ENCODE peak calls at places on chromosomes 12 and 14, in four cellular contexts. Q is coronary artery, L is psoas muscle, R is foreskin keratinocyte. H is an unnamed sample.

GRCh38 chr12:27280412-27280811 is 36.3 kb downstream of the STK38L start:
- DNase-seq in Q (no peak), L (no peak), R (no peak), H (no peak)

GRCh38 chr12:3938042-3938544 is 64.9 kb upstream of the PARP11 start:
- DNase-seq in Q (no peak), L (no peak), R (no peak), H (no peak)

GRCh38 chr14:73763396-73763795 is 49.2 kb upstream of the PNMA1 start:
- DNase-seq in Q (no peak), L (peak), R (no peak), H (no peak)

GRCh38 chr14:95361373-95362179 is 41.9 kb upstream of the CLMN start:
- DNase-seq in Q (no peak), L (peak), R (no peak), H (no peak)

GRCh38 chr12:47988073-47989022 is 15.9 kb downstream of the COL2A1 start:
- DNase-seq in Q (no peak), L (no peak), R (no peak), H (no peak)

GRCh38 chr14:91261986-91262549 is 17.6 kb upstream of the GPR68 start:
- DNase-seq in Q (no peak), L (no peak), R (no peak), H (no peak)

GRCh38 chr12:108850854-108851573 is 6.4 kb downstream of the SSH1 start:
- DNase-seq in Q (no peak), L (peak), R (no peak), H (no peak)

GRCh38 chr12:2719405-2719804 is 75.4 kb upstream of the FKBP4 start:
- DNase-seq in Q (no peak), L (no peak), R (peak), H (peak)

GRCh38 chr14:90383731-90384542 is 12.9 kb upstream of the CALM1 start:
- DNase-seq in Q (peak), L (peak), R (no peak), H (peak)

GRCh38 chr14:23174266-23174665 is 9.2 kb downstream of the SLC7A8 start:
- DNase-seq in Q (no peak), L (no peak), R (no peak), H (no peak)

GRCh38 chr14:95307402-95308041 is 12.2 kb downstream of the CLMN start:
- DNase-seq in Q (no peak), L (no peak), R (no peak), H (no peak)

GRCh38 chr14:52790011-52790755 is 1.2 kb downstream of the GNPNAT1 start:
- DNase-seq in Q (no peak), L (no peak), R (no peak), H (peak)

GRCh38 chr12:88854260-88854659 is 274.0 kb upstream of the KITLG start:
- DNase-seq in Q (no peak), L (no peak), R (peak), H (peak)

GRCh38 chr14:72615511-72616121 is 278.3 kb downstream of the DPF3 start:
- DNase-seq in Q (peak), L (peak), R (peak), H (peak)

GRCh38 chr12:51926718-51927117 is 19.4 kb downstream of the ACVRL1 start:
- DNase-seq in Q (no peak), L (no peak), R (no peak), H (peak)

GRCh38 chr14:52473557-52473956 is 78.7 kb downstream of the TXNDC16 start:
- DNase-seq in Q (no peak), L (no peak), R (no peak), H (peak)

GRCh38 chr14:32384464-32384863 is 55.4 kb downstream of the AKAP6 start:
- DNase-seq in Q (no peak), L (no peak), R (no peak), H (no peak)

GRCh38 chr12:78146365-78146772 is 315.7 kb downstream of the NAV3 start:
- DNase-seq in Q (no peak), L (no peak), R (no peak), H (no peak)

GRCh38 chr14:79016828-79017505 is 846.8 kb downstream of the NRXN3 start:
- DNase-seq in Q (no peak), L (no peak), R (peak), H (peak)

GRCh38 chr14:61493239-61493638 is 171.9 kb downstream of the PRKCH start:
- DNase-seq in Q (no peak), L (no peak), R (peak), H (peak)

GRCh38 chr14:91352101-91352500 is 65.5 kb downstream of the CCDC88C start:
- DNase-seq in Q (no peak), L (peak), R (no peak), H (no peak)

GRCh38 chr12:13472690-13473089 is 276.2 kb downstream of the EMP1 start:
- DNase-seq in Q (no peak), L (no peak), R (peak), H (no peak)

GRCh38 chr12:87270894-87271293 is 758.3 kb downstream of the C12orf50 start:
- DNase-seq in Q (no peak), L (no peak), R (no peak), H (no peak)

GRCh38 chr12:99498756-99499155 is 148.8 kb upstream of the GARIN6 start:
- DNase-seq in Q (no peak), L (no peak), R (peak), H (peak)

GRCh38 chr12:30019386-30020140 is 235.8 kb upstream of the TMTC1 start:
- DNase-seq in Q (no peak), L (no peak), R (no peak), H (no peak)

GRCh38 chr12:47949441-47950341 is 13.7 kb upstream of the TMEM106C start:
- DNase-seq in Q (no peak), L (peak), R (peak), H (peak)

GRCh38 chr12:108401964-108402363 is 62.9 kb upstream of the CMKLR1 start:
- DNase-seq in Q (no peak), L (no peak), R (no peak), H (no peak)

GRCh38 chr14:63524537-63525155 is 18.5 kb downstream of the PPP2R5E start:
- DNase-seq in Q (no peak), L (no peak), R (no peak), H (no peak)

GRCh38 chr12:132276066-132276719 is 53.2 kb downstream of the GALNT9 start:
- DNase-seq in Q (no peak), L (peak), R (no peak), H (no peak)

GRCh38 chr14:76938092-76938500 is 90.4 kb downstream of the IRF2BPL start:
- DNase-seq in Q (no peak), L (no peak), R (no peak), H (peak)

GRCh38 chr12:75863475-75863874 is 168.1 kb downstream of the PHLDA1 start:
- DNase-seq in Q (no peak), L (no peak), R (no peak), H (peak)

GRCh38 chr12:49093746-49094103 is 876 bp downstream of the DHH start:
- DNase-seq in Q (no peak), L (no peak), R (no peak), H (no peak)

GRCh38 chr12:111066744-111067437 is 146.5 kb upstream of the MYL2 start:
- DNase-seq in Q (no peak), L (no peak), R (no peak), H (peak)

GRCh38 chr14:67734675-67735074 is 33.0 kb downstream of the RDH12 start:
- DNase-seq in Q (no peak), L (no peak), R (no peak), H (no peak)

GRCh38 chr12:26156201-26156871 is 31.5 kb upstream of the BHLHE41 start:
- DNase-seq in Q (no peak), L (no peak), R (no peak), H (no peak)

GRCh38 chr12:25155031-25155576 is 39.9 kb downstream of the DNAI7 start:
- DNase-seq in Q (no peak), L (no peak), R (no peak), H (peak)

GRCh38 chr12:20798561-20798960 is 11.9 kb upstream of the SLCO1B3 start:
- DNase-seq in Q (no peak), L (no peak), R (no peak), H (no peak)
- TF ChIP-seq CTCF in Q (no peak), L (no peak), R (no peak), H (no peak)

GRCh38 chr14:96408608-96409007 is 16.7 kb downstream of the AK7 start:
- DNase-seq in Q (no peak), L (no peak), R (no peak), H (no peak)
- H3K27ac ChIP-seq in Q (no peak), L (no peak), R (no peak), H (no peak)

DNA sequence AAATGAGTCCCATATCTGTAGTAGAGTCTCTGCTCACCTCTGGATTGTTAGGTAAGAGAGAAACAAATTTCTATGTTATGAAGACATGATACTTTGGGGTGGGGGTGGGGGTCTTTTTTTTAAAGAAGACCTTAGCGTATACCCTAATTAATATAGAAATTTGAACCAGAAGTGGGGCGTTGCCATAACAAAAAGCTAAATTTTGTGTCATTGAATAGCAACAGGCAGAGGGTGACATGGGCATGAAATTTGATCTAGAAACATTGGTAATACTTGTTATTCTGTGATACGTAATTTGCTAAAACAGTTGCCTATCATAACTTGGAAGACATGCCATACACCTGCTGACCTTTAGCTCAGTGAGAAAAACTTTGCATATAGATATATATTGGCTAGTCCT is 92.3 kb upstream of the SLC38A2 start:
- DNase-seq in Q (no peak), L (no peak), R (no peak), H (no peak)
- TF ChIP-seq CTCF in Q (no peak), L (no peak), R (no peak), H (no peak)

GRCh38 chr14:68759912-68760311 is 33.0 kb downstream of the ZFP36L1 start:
- DNase-seq in Q (no peak), L (no peak), R (no peak), H (no peak)

GRCh38 chr14:68766299-68767247 is 26.3 kb downstream of the ZFP36L1 start:
- DNase-seq in Q (no peak), L (no peak), R (no peak), H (no peak)

GRCh38 chr14:68760771-68761170 is 32.1 kb downstream of the ZFP36L1 start:
- DNase-seq in Q (no peak), L (no peak), R (no peak), H (no peak)

GRCh38 chr14:68761391-68761790 is 31.5 kb downstream of the ZFP36L1 start:
- DNase-seq in Q (no peak), L (no peak), R (no peak), H (no peak)

DNA sequence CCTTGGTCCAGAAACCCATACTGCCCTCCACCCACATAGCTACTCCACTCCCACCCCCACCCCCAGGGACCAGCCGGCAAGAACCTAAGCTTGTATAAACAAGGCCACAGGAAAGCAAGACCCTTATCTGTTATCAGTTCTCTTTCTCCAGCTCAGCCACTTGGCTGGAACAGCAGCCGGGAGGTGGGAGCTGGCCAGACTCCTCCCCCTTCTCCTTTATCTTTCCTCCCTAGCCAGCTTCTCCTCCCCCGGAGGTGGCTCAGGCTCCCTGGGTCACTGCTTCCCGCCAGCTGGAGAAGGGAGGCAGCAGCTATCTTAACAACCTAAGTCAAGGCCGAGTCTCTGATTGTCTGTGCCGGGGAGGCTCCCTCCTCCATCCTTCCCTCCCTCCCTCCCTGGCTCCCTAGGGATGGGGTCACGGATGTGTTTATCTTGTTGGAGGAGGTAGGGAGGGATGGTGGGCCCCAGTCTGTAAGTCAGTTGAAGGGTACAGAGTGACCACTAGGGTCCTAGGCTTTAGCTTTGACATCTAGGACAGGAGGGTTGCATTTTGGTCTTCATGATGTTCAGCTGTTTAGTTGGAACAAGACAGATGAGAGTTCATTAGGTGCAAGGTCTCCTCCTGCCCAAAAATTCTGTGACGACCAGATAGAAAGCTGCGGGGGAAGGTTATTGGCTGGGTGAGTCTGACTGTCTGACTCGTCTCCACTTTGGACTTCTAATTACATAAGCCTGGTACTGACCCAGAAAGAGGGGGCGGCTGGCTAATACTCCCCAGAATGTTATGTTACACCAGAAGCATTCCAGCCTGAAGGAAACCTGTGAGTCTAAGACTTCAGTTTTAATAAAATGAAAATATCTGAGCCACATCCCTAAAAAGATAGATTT is 29.7 kb downstream of the ZFP36L1 start:
- DNase-seq in Q (no peak), L (peak), R (no peak), H (no peak)
- H3K27ac ChIP-seq in Q (peak), L (peak), R (no peak), H (no peak)

GRCh38 chr12:17030338-17030737 is 424.4 kb upstream of the LMO3 start:
- DNase-seq in Q (no peak), L (no peak), R (no peak), H (no peak)

GRCh38 chr12:17028348-17028747 is 422.4 kb upstream of the LMO3 start:
- DNase-seq in Q (no peak), L (no peak), R (no peak), H (no peak)
- TF ChIP-seq CTCF in Q (no peak), L (no peak), R (no peak), H (no peak)

GRCh38 chr14:26846388-26846787 is 248.6 kb upstream of the NOVA1 start:
- DNase-seq in Q (no peak), L (no peak), R (no peak), H (no peak)

GRCh38 chr14:26845106-26845818 is 247.4 kb upstream of the NOVA1 start:
- DNase-seq in Q (no peak), L (no peak), R (no peak), H (no peak)

GRCh38 chr14:26839481-26839880 is 241.6 kb upstream of the NOVA1 start:
- DNase-seq in Q (no peak), L (no peak), R (no peak), H (no peak)

GRCh38 chr14:26841361-26841760 is 243.5 kb upstream of the NOVA1 start:
- DNase-seq in Q (no peak), L (no peak), R (peak), H (no peak)

DNA sequence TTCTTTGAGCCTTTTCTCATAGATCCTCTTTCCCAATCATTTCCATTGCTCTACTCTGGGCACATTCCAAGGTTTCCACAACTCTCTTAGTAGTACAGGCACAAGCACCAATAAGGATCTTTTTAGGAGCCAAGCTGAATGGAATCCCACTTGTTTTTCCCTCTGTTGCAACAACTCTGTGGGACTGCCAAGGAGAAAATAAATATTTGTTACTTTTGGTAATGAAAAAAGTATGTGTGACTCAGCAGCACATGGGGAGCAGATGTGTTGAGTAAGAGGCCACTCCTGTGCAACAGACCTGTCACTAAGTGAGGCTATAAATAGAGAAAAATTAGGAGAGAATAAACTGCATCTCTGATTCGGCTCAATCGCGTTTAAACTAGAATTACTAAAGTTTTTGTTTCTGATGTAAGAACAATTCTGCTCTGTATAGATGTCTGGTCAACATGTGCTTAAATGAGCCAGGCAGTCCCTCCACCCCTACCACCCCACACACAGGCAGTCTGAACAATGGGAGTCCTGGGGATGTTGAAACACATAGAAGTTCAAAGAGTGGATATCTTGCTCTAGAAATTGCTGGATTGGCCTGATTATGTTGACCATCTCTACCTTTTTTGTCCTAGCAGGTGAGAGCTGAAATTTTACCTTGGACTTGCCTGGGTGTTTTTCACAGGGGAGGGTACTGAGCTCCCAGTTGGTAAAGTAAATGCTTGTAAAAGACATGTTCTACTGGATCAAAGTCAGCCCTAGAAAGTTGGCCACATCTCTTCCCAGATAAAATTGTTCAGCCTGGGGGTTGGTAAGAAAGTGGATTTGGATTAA is 244.3 kb upstream of the NOVA1 start:
- DNase-seq in Q (no peak), L (peak), R (peak), H (peak)
- H3K27ac ChIP-seq in Q (no peak), L (peak), R (peak), H (no peak)

GRCh38 chr12:8499616-8500015 is 13.7 kb upstream of the CLEC4D start:
- DNase-seq in Q (no peak), L (no peak), R (no peak), H (no peak)
- TF ChIP-seq CTCF in Q (no peak), L (no peak), R (peak), H (no peak)

DNA sequence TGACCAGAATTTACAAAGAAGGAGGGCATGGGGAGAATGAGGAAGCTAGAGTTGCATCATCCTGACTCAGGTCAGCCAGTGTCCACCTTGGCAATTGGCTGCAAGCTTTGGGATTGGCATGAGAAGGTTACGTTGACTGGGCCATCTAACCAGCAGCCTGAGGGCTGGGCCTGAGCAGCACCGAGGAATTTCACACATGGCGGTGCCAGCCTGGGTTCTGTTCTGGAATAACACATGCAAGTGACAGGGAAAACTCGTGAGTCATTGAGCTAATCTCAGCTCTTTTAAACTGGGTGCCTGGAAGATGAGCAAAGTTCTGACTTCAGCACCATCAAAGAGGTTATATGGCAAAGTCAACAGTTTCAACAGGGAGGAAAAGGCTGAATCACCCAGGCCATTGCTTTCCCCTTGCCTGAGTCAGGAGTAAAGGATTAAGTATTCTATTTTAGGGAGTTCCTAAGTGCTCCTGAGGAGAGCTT is 543.2 kb upstream of the TBX3 start:
- DNase-seq in Q (no peak), L (peak), R (peak), H (peak)
- H3K27ac ChIP-seq in Q (no peak), L (peak), R (peak), H (peak)

GRCh38 chr14:69611264-69612013 is at the start of gene SUSD6:
- DNase-seq in Q (peak), L (peak), R (peak), H (peak)

GRCh38 chr14:69613312-69614073 is 2.1 kb downstream of the SUSD6 start:
- DNase-seq in Q (no peak), L (no peak), R (no peak), H (no peak)

GRCh38 chr14:69614592-69614991 is 3.2 kb downstream of the SUSD6 start:
- DNase-seq in Q (no peak), L (no peak), R (no peak), H (no peak)

GRCh38 chr14:69612014-69612758 is 790 bp downstream of the SUSD6 start:
- DNase-seq in Q (no peak), L (peak), R (peak), H (peak)

GRCh38 chr14:69612759-69613145 is 1.4 kb downstream of the SUSD6 start:
- DNase-seq in Q (no peak), L (no peak), R (peak), H (peak)
- TF ChIP-seq CTCF in Q (no peak), L (no peak), R (peak), H (peak)